ENCODE peak calls at places on chromosomes 6 and 20, in six cellular contexts. One of them, this sample, is unnamed.

GRCh38 chr20:46060975-46061374 is 28.8 kb downstream of the NCOA5 start:
- DNase-seq in A549: no peak
- DNase-seq in GM12878: no peak
- DNase-seq in H1: peak; percentile 26
- DNase-seq in HepG2: no peak
- DNase-seq in SK-N-SH: no peak
- DNase-seq in this sample: no peak

GRCh38 chr20:18267815-18268214 is 20.5 kb upstream of the ZNF133 start:
- DNase-seq in A549: no peak
- DNase-seq in GM12878: no peak
- DNase-seq in H1: no peak
- DNase-seq in HepG2: no peak
- DNase-seq in SK-N-SH: no peak
- DNase-seq in this sample: no peak

GRCh38 chr6:132142768-132143167 is 191.6 kb upstream of the CCN2 start:
- DNase-seq in A549: no peak
- DNase-seq in GM12878: no peak
- DNase-seq in H1: no peak
- DNase-seq in HepG2: no peak
- DNase-seq in SK-N-SH: no peak
- DNase-seq in this sample: peak; percentile 25

GRCh38 chr6:31791324-31792089 is 4.0 kb downstream of the VARS1 start:
- DNase-seq in A549: peak; percentile 77
- DNase-seq in GM12878: no peak
- DNase-seq in H1: peak; percentile 82
- DNase-seq in HepG2: peak; percentile 65
- DNase-seq in SK-N-SH: peak; percentile 86
- DNase-seq in this sample: peak; percentile 39

GRCh38 chr20:54668271-54669053 is 193.1 kb downstream of the DOK5 start:
- DNase-seq in A549: peak; percentile 18
- DNase-seq in GM12878: no peak
- DNase-seq in H1: peak; percentile 77
- DNase-seq in HepG2: peak; percentile 41
- DNase-seq in SK-N-SH: peak; percentile 29
- DNase-seq in this sample: peak; percentile 5

GRCh38 chr20:46683939-46684750 is 5.1 kb downstream of the TP53RK start:
- DNase-seq in A549: no peak
- DNase-seq in GM12878: no peak
- DNase-seq in H1: peak; percentile 79
- DNase-seq in HepG2: no peak
- DNase-seq in SK-N-SH: no peak
- DNase-seq in this sample: peak; percentile 80

GRCh38 chr20:14288341-14289330 is 48.8 kb downstream of the FLRT3 start:
- DNase-seq in A549: peak; percentile 33
- DNase-seq in GM12878: no peak
- DNase-seq in H1: no peak
- DNase-seq in HepG2: peak; percentile 13
- DNase-seq in SK-N-SH: no peak
- DNase-seq in this sample: peak; percentile 72

GRCh38 chr6:125415921-125416320 is 114.2 kb upstream of the HDDC2 start:
- DNase-seq in A549: no peak
- DNase-seq in GM12878: no peak
- DNase-seq in H1: no peak
- DNase-seq in HepG2: no peak
- DNase-seq in SK-N-SH: no peak
- DNase-seq in this sample: no peak

GRCh38 chr6:89281779-89282246 is 33.3 kb downstream of the GABRR2 start:
- DNase-seq in A549: peak; percentile 58
- DNase-seq in GM12878: no peak
- DNase-seq in H1: peak; percentile 81
- DNase-seq in HepG2: peak; percentile 44
- DNase-seq in SK-N-SH: peak; percentile 65
- DNase-seq in this sample: peak; percentile 42

GRCh38 chr20:4667836-4668235 is 53.9 kb upstream of the PRND start:
- DNase-seq in A549: no peak
- DNase-seq in GM12878: no peak
- DNase-seq in H1: no peak
- DNase-seq in HepG2: no peak
- DNase-seq in SK-N-SH: no peak
- DNase-seq in this sample: no peak

GRCh38 chr6:33192105-33192646 is at the start of gene COL11A2:
- DNase-seq in A549: no peak
- DNase-seq in GM12878: no peak
- DNase-seq in H1: peak; percentile 74
- DNase-seq in HepG2: no peak
- DNase-seq in SK-N-SH: peak; percentile 73
- DNase-seq in this sample: no peak

GRCh38 chr6:75600694-75601265 is 900 bp upstream of the SENP6 start:
- DNase-seq in A549: no peak
- DNase-seq in GM12878: no peak
- DNase-seq in H1: no peak
- DNase-seq in HepG2: no peak
- DNase-seq in SK-N-SH: peak; percentile 16
- DNase-seq in this sample: no peak

GRCh38 chr20:20276806-20277530 is 90.9 kb upstream of the INSM1 start:
- DNase-seq in A549: no peak
- DNase-seq in GM12878: no peak
- DNase-seq in H1: no peak
- DNase-seq in HepG2: no peak
- DNase-seq in SK-N-SH: no peak
- DNase-seq in this sample: no peak

GRCh38 chr20:63651942-63652191 is 1.4 kb downstream of the STMN3 start:
- DNase-seq in A549: no peak
- DNase-seq in GM12878: no peak
- DNase-seq in H1: no peak
- DNase-seq in HepG2: no peak
- DNase-seq in SK-N-SH: peak; percentile 51
- DNase-seq in this sample: no peak

GRCh38 chr6:138691595-138692057 is 81.9 kb upstream of the CCDC28A start:
- DNase-seq in A549: peak; percentile 13
- DNase-seq in GM12878: no peak
- DNase-seq in H1: no peak
- DNase-seq in HepG2: peak; percentile 45
- DNase-seq in SK-N-SH: no peak
- DNase-seq in this sample: peak; percentile 77

GRCh38 chr6:75922226-75922625 is 150.2 kb downstream of the IMPG1 start:
- DNase-seq in A549: no peak
- DNase-seq in GM12878: no peak
- DNase-seq in H1: no peak
- DNase-seq in HepG2: no peak
- DNase-seq in SK-N-SH: no peak
- DNase-seq in this sample: peak; percentile 39

GRCh38 chr6:12890171-12890790 is 173.7 kb downstream of the PHACTR1 start:
- DNase-seq in A549: no peak
- DNase-seq in GM12878: no peak
- DNase-seq in H1: peak; percentile 77
- DNase-seq in HepG2: peak; percentile 24
- DNase-seq in SK-N-SH: no peak
- DNase-seq in this sample: no peak
- TF ChIP-seq RFX5 in A549: no peak
- TF ChIP-seq RFX5 in GM12878: no peak
- TF ChIP-seq RFX5 in H1: no peak
- TF ChIP-seq RFX5 in HepG2: no peak
- TF ChIP-seq RFX5 in SK-N-SH: no peak
- TF ChIP-seq RFX5 in this sample: no peak

GRCh38 chr6:26103770-26104456 is 16.7 kb downstream of the HFE start:
- DNase-seq in A549: peak; percentile 57
- DNase-seq in GM12878: peak; percentile 99
- DNase-seq in H1: peak; percentile 83
- DNase-seq in HepG2: peak; percentile 96
- DNase-seq in SK-N-SH: peak; percentile 69
- DNase-seq in this sample: peak; percentile 95

GRCh38 chr6:26104457-26105108 is 17.4 kb downstream of the HFE start:
- DNase-seq in A549: no peak
- DNase-seq in GM12878: no peak
- DNase-seq in H1: peak; percentile 56
- DNase-seq in HepG2: peak; percentile 90
- DNase-seq in SK-N-SH: no peak
- DNase-seq in this sample: no peak

GRCh38 chr6:26105109-26105730 is 18.0 kb downstream of the HFE start:
- DNase-seq in A549: no peak
- DNase-seq in GM12878: no peak
- DNase-seq in H1: no peak
- DNase-seq in HepG2: no peak
- DNase-seq in SK-N-SH: no peak
- DNase-seq in this sample: no peak

GRCh38 chr6:26105842-26106241 is 18.6 kb downstream of the HFE start:
- DNase-seq in A549: no peak
- DNase-seq in GM12878: no peak
- DNase-seq in H1: no peak
- DNase-seq in HepG2: no peak
- DNase-seq in SK-N-SH: no peak
- DNase-seq in this sample: peak; percentile 77

GRCh38 chr6:26103141-26103769 is 16.0 kb downstream of the HFE start:
- DNase-seq in A549: peak; percentile 16
- DNase-seq in GM12878: no peak
- DNase-seq in H1: no peak
- DNase-seq in HepG2: peak; percentile 66
- DNase-seq in SK-N-SH: no peak
- DNase-seq in this sample: peak; percentile 77
- TF ChIP-seq RFX5 in A549: no peak
- TF ChIP-seq RFX5 in GM12878: no peak
- TF ChIP-seq RFX5 in H1: no peak
- TF ChIP-seq RFX5 in HepG2: no peak
- TF ChIP-seq RFX5 in SK-N-SH: no peak
- TF ChIP-seq RFX5 in this sample: no peak

DNA sequence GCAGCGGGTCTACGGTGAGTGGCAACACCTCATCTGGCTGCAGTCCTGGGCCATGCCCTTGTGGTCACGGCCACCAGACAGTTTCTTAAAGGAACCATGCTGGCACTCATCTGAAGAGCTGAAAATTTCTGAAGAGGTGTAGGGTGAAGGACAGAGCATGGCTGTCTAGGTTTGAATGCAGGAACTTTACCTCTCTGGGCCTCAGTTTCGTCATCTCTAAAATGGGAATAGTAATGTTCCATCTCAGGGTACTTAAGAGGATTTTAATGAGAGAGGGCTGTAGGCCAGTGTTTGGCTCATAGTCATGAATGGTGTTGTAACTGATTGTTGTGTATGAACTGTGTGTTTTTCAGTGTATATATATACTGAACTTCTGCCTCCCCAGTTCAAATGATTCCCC is 5.8 kb downstream of the COX4I2 start:
- DNase-seq in A549: no peak
- DNase-seq in GM12878: no peak
- DNase-seq in H1: no peak
- DNase-seq in HepG2: no peak
- DNase-seq in SK-N-SH: no peak
- DNase-seq in this sample: no peak
- TF ChIP-seq RFX5 in A549: no peak
- TF ChIP-seq RFX5 in GM12878: no peak
- TF ChIP-seq RFX5 in H1: no peak
- TF ChIP-seq RFX5 in HepG2: no peak
- TF ChIP-seq RFX5 in SK-N-SH: no peak
- TF ChIP-seq RFX5 in this sample: no peak

GRCh38 chr6:144594571-144594970 is 309.4 kb downstream of the UTRN start:
- DNase-seq in A549: no peak
- DNase-seq in GM12878: no peak
- DNase-seq in H1: no peak
- DNase-seq in HepG2: no peak
- DNase-seq in SK-N-SH: no peak
- DNase-seq in this sample: no peak
- TF ChIP-seq RFX5 in A549: no peak
- TF ChIP-seq RFX5 in GM12878: no peak
- TF ChIP-seq RFX5 in H1: no peak
- TF ChIP-seq RFX5 in HepG2: no peak
- TF ChIP-seq RFX5 in SK-N-SH: no peak
- TF ChIP-seq RFX5 in this sample: no peak

DNA sequence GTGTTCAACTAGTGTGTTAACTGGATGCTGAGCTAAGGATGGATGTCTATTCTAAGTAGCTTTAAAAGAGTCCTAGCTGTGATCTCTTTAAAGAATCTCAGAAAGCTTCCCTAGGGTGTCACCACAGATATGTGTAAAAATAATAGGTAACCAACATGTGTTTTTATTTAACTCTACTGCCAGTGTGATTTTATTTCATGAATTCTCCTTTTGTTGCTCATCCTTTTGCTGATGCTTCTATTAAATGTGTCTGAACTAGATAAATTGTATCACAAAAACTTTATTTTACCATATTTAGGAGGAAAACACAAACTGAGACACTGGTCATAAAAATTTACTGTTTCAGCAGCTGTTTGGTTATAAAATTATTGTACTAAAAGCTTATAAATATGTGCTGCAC is 809.4 kb upstream of the CITED2 start:
- DNase-seq in A549: no peak
- DNase-seq in GM12878: no peak
- DNase-seq in H1: no peak
- DNase-seq in HepG2: no peak
- DNase-seq in SK-N-SH: no peak
- DNase-seq in this sample: peak; percentile 14
- TF ChIP-seq RFX5 in A549: no peak
- TF ChIP-seq RFX5 in GM12878: no peak
- TF ChIP-seq RFX5 in H1: no peak
- TF ChIP-seq RFX5 in HepG2: no peak
- TF ChIP-seq RFX5 in SK-N-SH: no peak
- TF ChIP-seq RFX5 in this sample: no peak

GRCh38 chr6:6515691-6516607 is 72.6 kb upstream of the LY86 start:
- DNase-seq in A549: no peak
- DNase-seq in GM12878: peak; percentile 84
- DNase-seq in H1: no peak
- DNase-seq in HepG2: no peak
- DNase-seq in SK-N-SH: no peak
- DNase-seq in this sample: no peak
- TF ChIP-seq RFX5 in A549: no peak
- TF ChIP-seq RFX5 in GM12878: no peak
- TF ChIP-seq RFX5 in H1: no peak
- TF ChIP-seq RFX5 in HepG2: no peak
- TF ChIP-seq RFX5 in SK-N-SH: no peak
- TF ChIP-seq RFX5 in this sample: no peak

GRCh38 chr6:108598316-108598863 is 37.7 kb downstream of the FOXO3 start:
- DNase-seq in A549: no peak
- DNase-seq in GM12878: peak; percentile 87
- DNase-seq in H1: no peak
- DNase-seq in HepG2: no peak
- DNase-seq in SK-N-SH: no peak
- DNase-seq in this sample: peak; percentile 47
- TF ChIP-seq RFX5 in A549: no peak
- TF ChIP-seq RFX5 in GM12878: peak; percentile 67
- TF ChIP-seq RFX5 in H1: no peak
- TF ChIP-seq RFX5 in HepG2: no peak
- TF ChIP-seq RFX5 in SK-N-SH: no peak
- TF ChIP-seq RFX5 in this sample: peak; percentile 25

GRCh38 chr20:1828786-1829131 is 66.4 kb upstream of the SIRPA start:
- DNase-seq in A549: no peak
- DNase-seq in GM12878: no peak
- DNase-seq in H1: no peak
- DNase-seq in HepG2: no peak
- DNase-seq in SK-N-SH: no peak
- DNase-seq in this sample: no peak

GRCh38 chr20:1829531-1829930 is 65.7 kb upstream of the SIRPA start:
- DNase-seq in A549: no peak
- DNase-seq in GM12878: no peak
- DNase-seq in H1: no peak
- DNase-seq in HepG2: no peak
- DNase-seq in SK-N-SH: no peak
- DNase-seq in this sample: no peak

GRCh38 chr20:1827974-1828785 is 67.0 kb upstream of the SIRPA start:
- DNase-seq in A549: peak; percentile 47
- DNase-seq in GM12878: no peak
- DNase-seq in H1: no peak
- DNase-seq in HepG2: peak; percentile 99
- DNase-seq in SK-N-SH: no peak
- DNase-seq in this sample: no peak

GRCh38 chr20:1831606-1832005 is 63.6 kb upstream of the SIRPA start:
- DNase-seq in A549: no peak
- DNase-seq in GM12878: no peak
- DNase-seq in H1: no peak
- DNase-seq in HepG2: no peak
- DNase-seq in SK-N-SH: no peak
- DNase-seq in this sample: no peak

GRCh38 chr20:1830240-1830639 is 65.0 kb upstream of the SIRPA start:
- DNase-seq in A549: peak; percentile 91
- DNase-seq in GM12878: no peak
- DNase-seq in H1: no peak
- DNase-seq in HepG2: no peak
- DNase-seq in SK-N-SH: peak; percentile 61
- DNase-seq in this sample: peak; percentile 99
- TF ChIP-seq RFX5 in A549: no peak
- TF ChIP-seq RFX5 in GM12878: no peak
- TF ChIP-seq RFX5 in H1: no peak
- TF ChIP-seq RFX5 in HepG2: no peak
- TF ChIP-seq RFX5 in SK-N-SH: no peak
- TF ChIP-seq RFX5 in this sample: no peak

This sample was measured in IMR-90.